ENCODE peak calls at places on chromosomes 7 and 10, in five cellular contexts. M is uterus, G is AG04450, W is GM12865, E is A549. L is an unnamed sample.

GRCh38 chr10:35448687-35449662 is 112.7 kb downstream of the CCNY start:
- DNase-seq in G (no peak), E (no peak), M (no peak), W (no peak), L (no peak)

GRCh38 chr7:30068117-30068516 is 39.9 kb downstream of the PLEKHA8 start:
- DNase-seq in E (no peak), G (peak; percentile 39), W (no peak), M (no peak), L (peak; percentile 52)

GRCh38 chr7:150964593-150965111 is 13.5 kb downstream of the KCNH2 start:
- DNase-seq in E (peak; percentile 41), W (no peak), M (no peak), G (no peak), L (no peak)

GRCh38 chr10:109968954-109969644 is 38.7 kb upstream of the ADD3 start:
- DNase-seq in W (no peak), M (no peak), G (no peak), E (no peak), L (no peak)

GRCh38 chr10:118621304-118621942 is 26.0 kb upstream of the PRLHR start:
- DNase-seq in W (no peak), E (no peak), M (no peak), G (no peak), L (no peak)

GRCh38 chr7:106056513-106057203 is 55.5 kb downstream of the SYPL1 start:
- DNase-seq in E (peak; percentile 81), G (peak; percentile 26), W (peak; percentile 86), M (peak; percentile 73), L (no peak)

GRCh38 chr10:7417103-7417623 is 6.3 kb upstream of the SFMBT2 start:
- DNase-seq in E (no peak), G (peak; percentile 7), M (no peak), W (peak; percentile 51), L (peak; percentile 21)

GRCh38 chr7:130358471-130358870 is 13.9 kb downstream of the CPA5 start:
- DNase-seq in G (no peak), M (no peak), E (no peak), W (no peak), L (no peak)

GRCh38 chr10:3292601-3293000 is 120.0 kb upstream of the PITRM1 start:
- DNase-seq in G (no peak), M (peak; percentile 63), E (no peak), W (no peak), L (no peak)

GRCh38 chr7:44847509-44847919 is 373 bp downstream of the H2AZ2 start:
- DNase-seq in G (peak; percentile 53), M (peak; percentile 89), E (peak; percentile 94), W (peak; percentile 92), L (peak; percentile 44)
- TF ChIP-seq CTCF in G (peak; percentile 82), M (peak; percentile 88), E (peak; percentile 91), W (peak; percentile 92), L (peak; percentile 75)

DNA sequence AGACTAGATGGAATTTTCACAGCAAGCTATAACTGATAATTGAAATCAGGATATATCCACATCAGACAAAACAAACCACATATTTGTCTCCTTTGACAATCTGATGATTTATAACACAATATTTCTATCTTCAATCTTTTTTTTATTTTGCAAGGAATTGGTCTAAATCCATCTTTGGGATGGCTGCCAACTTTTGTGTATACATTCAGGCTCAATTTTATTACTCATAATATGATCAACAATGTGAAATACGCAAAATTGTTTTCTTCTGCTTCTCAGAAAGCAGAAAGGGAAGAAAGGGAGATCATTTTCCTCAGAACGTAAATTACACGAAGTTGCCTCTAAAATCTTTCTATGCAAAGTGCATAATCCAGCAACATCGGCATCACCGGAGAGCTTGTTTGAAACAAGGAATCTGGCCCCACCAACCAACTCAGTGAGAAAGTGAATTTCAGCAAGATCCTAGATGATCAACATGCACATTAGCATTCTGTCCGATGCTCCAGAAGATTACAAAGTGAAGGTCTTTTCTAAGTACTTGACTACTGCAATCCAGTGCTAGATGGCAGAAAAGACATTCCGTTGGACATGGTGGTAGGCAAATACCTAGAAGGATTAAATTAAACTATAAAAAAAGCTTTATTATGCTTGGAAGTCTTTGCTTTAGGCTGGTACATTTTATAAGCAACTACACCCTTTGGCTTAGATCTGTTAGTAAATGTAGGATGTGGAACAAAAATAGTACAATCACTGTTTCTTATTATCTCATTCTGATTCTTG is 126.3 kb upstream of the RSU1 start:
- DNase-seq in M (no peak), G (no peak), E (no peak), W (no peak), L (peak; percentile 66)
- TF ChIP-seq CTCF in M (no peak), G (no peak), E (no peak), W (no peak), L (peak; percentile 23)

GRCh38 chr7:31129067-31129466 is 77.0 kb downstream of the ADCYAP1R1 start:
- DNase-seq in E (no peak), G (no peak), M (no peak), W (no peak), L (no peak)
- TF ChIP-seq CTCF in E (no peak), G (no peak), M (no peak), W (no peak), L (no peak)

GRCh38 chr10:301536-301935 is 166.3 kb downstream of the ZMYND11 start:
- DNase-seq in G (no peak), E (no peak), W (no peak), M (no peak), L (no peak)
- TF ChIP-seq CTCF in G (no peak), E (no peak), W (no peak), M (no peak), L (no peak)

GRCh38 chr10:83312570-83312969 is 826.7 kb upstream of the GHITM start:
- DNase-seq in G (no peak), W (no peak), M (no peak), E (no peak), L (no peak)

GRCh38 chr10:83310688-83311087 is 828.6 kb upstream of the GHITM start:
- DNase-seq in G (no peak), E (no peak), W (no peak), M (no peak), L (no peak)
- TF ChIP-seq CTCF in G (no peak), E (no peak), W (no peak), M (no peak), L (peak; percentile 15)

GRCh38 chr7:25215694-25216335 is 12.5 kb downstream of the NPVF start:
- DNase-seq in G (no peak), W (peak; percentile 8), E (no peak), M (no peak), L (no peak)
- TF ChIP-seq CTCF in G (peak; percentile 6), W (no peak), E (no peak), M (no peak), L (peak; percentile 6)

DNA sequence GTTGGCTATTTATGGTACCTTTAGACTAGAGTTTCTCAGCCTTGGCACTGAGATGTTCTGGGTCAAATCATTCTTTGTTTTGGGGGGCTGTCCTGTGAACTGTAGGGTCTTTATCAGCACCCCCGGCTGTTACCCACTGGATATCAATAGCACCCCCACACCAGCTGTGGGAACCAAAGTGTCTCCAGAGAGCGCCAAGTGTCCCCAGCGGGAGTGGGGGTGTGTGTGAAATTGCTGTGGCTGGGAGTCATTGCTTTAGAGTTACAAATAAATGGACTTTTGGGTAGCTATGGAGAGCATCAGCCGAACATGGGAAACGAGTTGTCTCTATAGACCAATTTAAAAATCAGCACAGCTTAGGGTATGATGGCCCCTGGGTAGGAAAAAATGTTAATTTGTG is 111.3 kb upstream of the C1QL3 start:
- DNase-seq in M (no peak), W (no peak), G (no peak), E (no peak), L (no peak)
- TF ChIP-seq CTCF in M (no peak), W (no peak), G (no peak), E (no peak), L (no peak)

L was measured in retinal pigment epithelial cell.